ENCODE peak calls at places on chromosomes 11 and 22, in five cellular contexts. D is H1, X is A549, G is K562, A is HepG2. W is an unnamed sample.

GRCh38 chr11:44326615-44327475 is 16.9 kb upstream of the ALX4 start:
- DNase-seq in D (no peak), X (no peak), G (peak; percentile 76), A (no peak), W (no peak)

GRCh38 chr11:117055449-117055848 is 42.8 kb downstream of the SIK3 start:
- DNase-seq in D (no peak), X (no peak), G (no peak), A (no peak), W (no peak)

GRCh38 chr11:125079151-125079877 is 16.2 kb downstream of the SLC37A2 start:
- DNase-seq in D (no peak), X (no peak), G (no peak), A (no peak), W (no peak)

GRCh38 chr11:94325681-94326080 is 21.3 kb downstream of the IZUMO1R start:
- DNase-seq in D (peak; percentile 94), X (peak; percentile 50), G (peak; percentile 60), A (peak; percentile 39), W (peak; percentile 9)

GRCh38 chr22:38745676-38746460 is 9.9 kb downstream of the SUN2 start:
- DNase-seq in D (no peak), X (no peak), G (no peak), A (no peak), W (no peak)

GRCh38 chr11:128297111-128297651 is 290.2 kb downstream of the ETS1 start:
- DNase-seq in D (no peak), X (no peak), G (no peak), A (no peak), W (no peak)

GRCh38 chr11:57313071-57313787 is 11.5 kb downstream of the TNKS1BP1 start:
- DNase-seq in D (no peak), X (no peak), G (no peak), A (no peak), W (no peak)

GRCh38 chr22:46072030-46072881 is 78.1 kb upstream of the PPARA start:
- DNase-seq in D (peak; percentile 68), X (no peak), G (no peak), A (no peak), W (no peak)

GRCh38 chr11:72326151-72326842 is 82.3 kb upstream of the PHOX2A start:
- DNase-seq in D (no peak), X (peak; percentile 21), G (peak; percentile 67), A (no peak), W (no peak)

GRCh38 chr11:134691985-134692384 is 279.9 kb upstream of the B3GAT1 start:
- DNase-seq in D (no peak), X (no peak), G (no peak), A (no peak), W (no peak)

GRCh38 chr22:24186352-24186740 is 5.1 kb downstream of the SUSD2 start:
- DNase-seq in D (no peak), X (no peak), G (no peak), A (no peak), W (no peak)

GRCh38 chr11:106840146-106840545 is 178.1 kb downstream of the GUCY1A2 start:
- DNase-seq in D (no peak), X (no peak), G (no peak), A (no peak), W (no peak)

GRCh38 chr22:35301370-35301874 is 1.7 kb downstream of the TOM1 start:
- DNase-seq in D (no peak), X (peak; percentile 85), G (peak; percentile 20), A (peak; percentile 93), W (no peak)

GRCh38 chr22:38069372-38070249 is 12.4 kb downstream of the PICK1 start:
- DNase-seq in D (no peak), X (peak; percentile 45), G (peak; percentile 67), A (no peak), W (no peak)

GRCh38 chr22:36435516-36436415 is 45.7 kb downstream of the TXN2 start:
- DNase-seq in D (peak; percentile 64), X (no peak), G (no peak), A (peak; percentile 92), W (peak; percentile 52)

GRCh38 chr22:30005213-30005857 is 74.9 kb upstream of the HORMAD2 start:
- DNase-seq in D (peak; percentile 90), X (peak; percentile 53), G (peak; percentile 69), A (peak; percentile 66), W (peak; percentile 17)

GRCh38 chr11:69166186-69167115 is 10.7 kb downstream of the SMIM38 start:
- DNase-seq in D (no peak), X (peak; percentile 72), G (peak; percentile 35), A (peak; percentile 50), W (peak; percentile 75)

GRCh38 chr22:18076060-18076497 is 1.7 kb upstream of the PEX26 start:
- DNase-seq in D (peak; percentile 52), X (peak; percentile 83), G (peak; percentile 74), A (peak; percentile 86), W (no peak)

GRCh38 chr22:49382451-49382735 is 445.3 kb downstream of the BRD1 start:
- DNase-seq in D (no peak), X (no peak), G (no peak), A (no peak), W (no peak)

GRCh38 chr11:123356539-123356938 is 73.5 kb upstream of the GRAMD1B start:
- DNase-seq in D (no peak), X (no peak), G (no peak), A (no peak), W (no peak)

GRCh38 chr11:58606930-58607714 is 15.3 kb upstream of the CNTF start:
- DNase-seq in D (no peak), X (no peak), G (no peak), A (peak; percentile 84), W (no peak)

GRCh38 chr11:70071996-70072395 is 6.1 kb upstream of the ANO1 start:
- DNase-seq in D (no peak), X (no peak), G (no peak), A (no peak), W (no peak)

GRCh38 chr22:43185860-43186261 is 1.1 kb downstream of the TTLL12 start:
- DNase-seq in D (no peak), X (no peak), G (no peak), A (peak; percentile 45), W (no peak)

GRCh38 chr22:43191831-43192230 is 4.9 kb upstream of the TTLL12 start:
- DNase-seq in D (no peak), X (no peak), G (no peak), A (no peak), W (no peak)

GRCh38 chr22:43186272-43187170 is at the start of gene TTLL12:
- DNase-seq in D (no peak), X (peak; percentile 36), G (peak; percentile 68), A (no peak), W (no peak)

GRCh38 chr22:43187171-43188099 is 501 bp upstream of the TTLL12 start:
- DNase-seq in D (peak; percentile 96), X (peak; percentile 94), G (peak; percentile 90), A (peak; percentile 87), W (peak; percentile 88)

DNA sequence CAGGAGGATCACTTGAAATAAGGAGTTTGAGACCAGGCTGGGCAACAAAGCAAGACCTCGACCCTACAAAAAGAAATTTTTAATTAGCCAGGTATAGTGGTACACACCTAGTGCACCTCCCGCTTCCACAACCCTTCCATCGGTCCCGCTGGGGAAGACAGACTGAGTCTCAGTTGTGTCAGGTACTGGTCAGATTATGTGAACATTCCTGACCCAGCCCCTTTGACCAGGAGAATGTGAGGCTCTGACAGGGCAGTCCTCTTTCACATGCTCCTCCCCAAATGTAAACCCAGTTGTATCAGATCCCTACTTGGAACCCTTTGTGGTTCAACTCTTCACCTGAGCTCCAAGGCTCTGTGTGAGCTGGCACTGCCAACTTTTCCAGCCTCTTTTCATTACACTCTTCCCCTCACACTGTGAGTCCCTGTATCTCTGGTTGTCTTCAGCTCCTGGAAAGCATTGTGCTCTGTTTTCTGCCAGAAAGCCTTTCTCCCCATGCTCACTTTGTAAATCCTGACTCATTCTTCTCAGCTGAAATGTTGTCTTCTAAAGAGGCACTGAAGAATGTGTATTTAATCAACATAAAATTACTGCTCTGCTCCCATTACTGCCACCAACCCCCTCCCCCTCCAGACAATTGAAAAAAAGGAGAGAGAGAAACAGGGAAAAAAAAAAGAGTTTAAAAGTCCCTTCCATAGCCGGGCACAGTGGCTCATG is 2.1 kb upstream of the TTLL12 start:
- DNase-seq in D (no peak), X (no peak), G (no peak), A (peak; percentile 47), W (no peak)
- TF ChIP-seq HDAC2 in D (no peak), X (no peak), G (no peak), A (no peak), W (no peak)

DNA sequence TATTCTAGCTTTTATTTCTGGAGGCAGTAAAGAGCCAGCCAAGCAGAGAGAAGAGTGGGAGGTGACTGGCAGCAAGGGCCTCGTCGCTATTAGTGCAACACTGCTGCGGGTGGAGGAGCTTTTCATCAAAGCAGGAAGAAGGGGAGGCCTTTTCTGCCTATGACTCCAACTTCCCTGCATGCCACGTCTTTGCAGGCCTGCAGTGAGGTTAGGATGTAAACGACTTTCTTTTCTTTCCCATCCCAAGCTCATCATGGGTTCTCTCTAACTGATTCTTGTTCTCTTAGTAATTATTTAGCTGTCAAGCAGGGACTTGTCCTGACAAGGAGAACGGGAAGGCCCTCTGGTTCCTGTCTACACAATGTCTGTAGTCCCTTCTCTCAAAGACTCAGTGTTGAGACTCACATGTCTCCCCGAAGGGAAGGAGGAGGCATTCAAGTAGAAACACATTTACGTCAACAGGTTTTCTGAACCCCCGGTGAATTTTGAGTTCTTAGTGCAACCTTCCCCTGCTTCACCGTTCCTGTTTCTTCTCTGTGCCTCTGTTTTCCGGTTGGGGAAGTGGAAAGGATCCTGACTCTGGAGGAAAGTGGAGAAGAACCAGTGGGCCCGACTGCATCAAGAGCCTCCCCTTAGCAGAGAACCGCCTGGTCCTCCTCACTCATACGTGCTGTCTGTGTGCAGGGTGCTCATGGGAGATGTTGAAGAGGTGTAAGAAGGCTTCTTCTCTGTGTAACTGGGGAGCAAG is 56.9 kb downstream of the PACS1 start:
- DNase-seq in D (no peak), X (no peak), G (no peak), A (no peak), W (no peak)
- TF ChIP-seq HDAC2 in D (no peak), X (no peak), G (no peak), A (no peak), W (no peak)

GRCh38 chr11:64620286-64620962 is 29.4 kb downstream of the SLC22A12 start:
- DNase-seq in D (no peak), X (no peak), G (no peak), A (peak; percentile 9), W (no peak)
- TF ChIP-seq HDAC2 in D (no peak), X (no peak), G (no peak), A (no peak), W (no peak)

DNA sequence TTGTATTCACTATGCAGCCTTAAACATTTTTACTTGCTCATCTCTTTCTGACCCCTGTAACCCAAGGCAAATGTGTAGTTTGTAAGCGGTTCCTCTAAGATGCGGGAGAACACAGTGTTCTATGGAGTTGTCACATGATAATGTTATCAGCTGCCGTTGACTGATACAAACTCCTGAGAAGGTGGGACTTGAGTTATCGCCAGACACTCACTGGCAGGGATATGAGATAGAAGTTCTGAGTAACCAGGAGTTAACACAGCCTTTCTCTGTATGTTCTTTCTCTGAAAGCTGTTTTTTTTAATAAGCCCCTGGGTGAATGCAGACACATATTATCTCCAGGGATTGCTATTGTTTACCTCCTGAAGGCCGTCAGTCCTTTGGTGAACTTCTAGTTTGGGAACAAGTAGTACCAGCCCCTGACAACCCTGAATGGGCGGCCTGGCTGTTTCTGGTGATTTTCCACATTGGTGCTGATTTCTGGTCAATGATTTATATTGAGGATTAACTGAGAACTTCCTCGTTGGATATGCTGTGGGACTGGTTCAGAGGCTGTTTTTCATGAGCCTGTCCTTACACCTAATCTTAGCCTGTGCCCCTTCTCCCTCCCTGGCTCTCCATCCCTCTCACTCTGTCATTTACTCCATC is 155.3 kb upstream of the RASSF10 start:
- DNase-seq in D (no peak), X (peak; percentile 29), G (peak; percentile 70), A (no peak), W (no peak)
- TF ChIP-seq HDAC2 in D (no peak), X (no peak), G (peak; percentile 47), A (no peak), W (no peak)

GRCh38 chr22:27456696-27457503 is 344.7 kb downstream of the MN1 start:
- DNase-seq in D (no peak), X (peak; percentile 57), G (no peak), A (no peak), W (no peak)
- TF ChIP-seq HDAC2 in D (no peak), X (no peak), G (no peak), A (no peak), W (no peak)

W was measured in GM12878.